ENCODE peak calls at places on chromosomes 3 and 15, in eight cellular contexts. N is activated naive CD4-positive, alpha-beta T cell; A is psoas muscle; T is CD8-positive, alpha-beta memory T cell; V is stimulated activated CD4-positive, alpha-beta T cell treated with anti-CD3 and anti-CD28 coated beads, Interleukin-12 subunit alpha, Interleukin-12 subunit beta, amount 100 ng/mL, for 48 hours; D is HFF-Myc; P is Calu3; S is skeletal muscle cell. Z is an unnamed sample.

GRCh38 chr15:57114070-57114469 is 195.6 kb downstream of the TCF12 start:
- DNase-seq in S (peak; percentile 13), D (no peak), A (no peak), P (peak; percentile 22), V (no peak), T (no peak), N (no peak), Z (no peak)

GRCh38 chr3:138440137-138440536 is 5.7 kb downstream of the ESYT3 start:
- DNase-seq in T (no peak), P (no peak), A (no peak), N (no peak), V (no peak), D (no peak), S (no peak), Z (no peak)

GRCh38 chr3:135051409-135051946 is 256.4 kb downstream of the EPHB1 start:
- DNase-seq in T (no peak), S (no peak), V (no peak), D (no peak), N (no peak), A (no peak), P (no peak), Z (no peak)

GRCh38 chr15:89017370-89018066 is 70.7 kb upstream of the ABHD2 start:
- DNase-seq in N (peak; percentile 80), D (peak; percentile 56), V (peak; percentile 81), P (peak; percentile 91), S (peak; percentile 98), A (peak; percentile 85), T (peak; percentile 73), Z (peak; percentile 70)

GRCh38 chr3:99895106-99895705 is 77.5 kb downstream of the CMSS1 start:
- DNase-seq in A (no peak), S (no peak), V (no peak), T (no peak), D (no peak), P (no peak), N (no peak), Z (no peak)

GRCh38 chr3:94307588-94307987 is 244.7 kb downstream of the NSUN3 start:
- DNase-seq in S (no peak), D (no peak), A (no peak), V (no peak), P (no peak), T (no peak), N (no peak), Z (no peak)

GRCh38 chr15:64558460-64559179 is 98.2 kb downstream of the ZNF609 start:
- DNase-seq in V (no peak), P (no peak), N (no peak), A (no peak), D (no peak), S (no peak), T (no peak), Z (no peak)

GRCh38 chr3:52428151-52429005 is 16.5 kb downstream of the SEMA3G start:
- DNase-seq in S (no peak), T (peak; percentile 23), D (peak; percentile 66), P (peak; percentile 63), V (no peak), N (no peak), A (no peak), Z (peak; percentile 58)

GRCh38 chr3:179687967-179688535 is 35.2 kb downstream of the USP13 start:
- DNase-seq in V (no peak), P (no peak), A (no peak), S (no peak), T (no peak), D (no peak), N (no peak), Z (no peak)

GRCh38 chr15:50675524-50676144 is 11.0 kb downstream of the TRPM7 start:
- DNase-seq in P (peak; percentile 27), A (no peak), N (no peak), S (no peak), V (no peak), T (peak; percentile 24), D (no peak), Z (no peak)

GRCh38 chr15:98286831-98287230 is 326.3 kb downstream of the ARRDC4 start:
- DNase-seq in S (no peak), P (no peak), N (no peak), T (no peak), A (no peak), D (no peak), V (no peak), Z (no peak)

GRCh38 chr3:16512435-16513140 is 911 bp downstream of the RFTN1 start:
- DNase-seq in N (peak; percentile 32), T (peak; percentile 43), D (no peak), P (peak; percentile 2), V (no peak), A (peak; percentile 41), S (no peak), Z (peak; percentile 30)

GRCh38 chr3:42850263-42850662 is 25.4 kb downstream of the CYP8B1 start:
- DNase-seq in S (no peak), P (no peak), T (no peak), A (no peak), D (no peak), N (no peak), V (no peak), Z (no peak)

GRCh38 chr3:33113772-33114621 is at the start of gene CRTAP:
- DNase-seq in T (peak; percentile 88), S (peak; percentile 92), A (peak; percentile 97), D (peak; percentile 82), V (peak; percentile 78), P (peak; percentile 94), N (peak; percentile 71), Z (peak; percentile 92)

GRCh38 chr3:61568127-61568526 is 6.8 kb downstream of the PTPRG start:
- DNase-seq in P (no peak), V (no peak), N (no peak), A (no peak), T (no peak), S (no peak), D (no peak), Z (no peak)

GRCh38 chr15:31083394-31083790 is 18.1 kb downstream of the TRPM1 start:
- DNase-seq in D (no peak), T (no peak), P (peak; percentile 41), V (no peak), A (no peak), S (no peak), N (no peak), Z (no peak)

GRCh38 chr3:171753665-171754408 is 56.4 kb downstream of the PLD1 start:
- DNase-seq in V (no peak), P (no peak), N (no peak), A (no peak), S (peak; percentile 79), D (no peak), T (no peak), Z (no peak)

GRCh38 chr15:47756872-47757271 is 39.6 kb downstream of the SEMA6D start:
- DNase-seq in V (no peak), P (no peak), T (no peak), A (peak; percentile 42), D (peak; percentile 27), N (no peak), S (peak; percentile 80), Z (peak; percentile 62)

GRCh38 chr3:101940521-101940992 is 91.2 kb downstream of the NFKBIZ start:
- DNase-seq in V (no peak), P (peak; percentile 28), A (peak; percentile 42), N (no peak), D (peak; percentile 80), T (no peak), S (peak; percentile 96), Z (no peak)

GRCh38 chr3:53422954-53423708 is 71.3 kb upstream of the CACNA1D start:
- DNase-seq in A (no peak), V (no peak), N (no peak), P (no peak), T (no peak), D (no peak), S (no peak), Z (no peak)

GRCh38 chr3:123122525-123123315 is 55.9 kb downstream of the PDIA5 start:
- DNase-seq in S (no peak), P (no peak), D (no peak), A (no peak), V (no peak), N (no peak), T (no peak), Z (no peak)

GRCh38 chr3:120450914-120451669 is at the start of gene FSTL1:
- DNase-seq in D (no peak), A (peak; percentile 70), P (no peak), V (no peak), N (no peak), T (no peak), S (no peak), Z (peak; percentile 30)

GRCh38 chr15:62306851-62307504 is 141.9 kb upstream of the C2CD4B start:
- DNase-seq in T (no peak), P (peak; percentile 70), D (peak; percentile 39), S (peak; percentile 20), A (peak; percentile 35), V (no peak), N (no peak), Z (peak; percentile 37)

GRCh38 chr15:39934415-39935044 is 615 bp downstream of the EIF2AK4 start:
- DNase-seq in V (no peak), P (no peak), A (no peak), N (no peak), S (no peak), T (no peak), D (no peak), Z (no peak)

GRCh38 chr3:16741103-16741758 is 136.0 kb upstream of the DAZL start:
- DNase-seq in T (no peak), A (peak; percentile 31), P (no peak), N (no peak), S (peak; percentile 93), D (peak; percentile 97), V (peak; percentile 15), Z (peak; percentile 34)

GRCh38 chr3:23913182-23913581 is 3.6 kb downstream of the NKIRAS1 start:
- DNase-seq in P (no peak), D (no peak), N (no peak), S (no peak), A (no peak), V (no peak), T (no peak), Z (no peak)

GRCh38 chr15:99407716-99408115 is 156.4 kb downstream of the LRRC28 start:
- DNase-seq in N (no peak), T (no peak), P (no peak), S (no peak), V (no peak), A (no peak), D (no peak), Z (no peak)

GRCh38 chr15:70526221-70526973 is 237.0 kb downstream of the UACA start:
- DNase-seq in S (peak; percentile 76), V (no peak), D (peak; percentile 85), N (no peak), A (peak; percentile 35), P (peak; percentile 48), T (no peak), Z (no peak)

GRCh38 chr3:38626171-38626570 is 23.3 kb downstream of the SCN5A start:
- DNase-seq in A (no peak), T (no peak), D (no peak), S (no peak), N (no peak), P (no peak), V (no peak), Z (no peak)

GRCh38 chr3:38647217-38647970 is 2.1 kb downstream of the SCN5A start:
- DNase-seq in P (no peak), S (no peak), V (no peak), T (no peak), A (no peak), N (no peak), D (no peak), Z (no peak)

GRCh38 chr3:143979813-143980212 is 8.2 kb downstream of the DIPK2A start:
- DNase-seq in A (no peak), V (no peak), T (no peak), D (no peak), P (no peak), S (no peak), N (no peak), Z (no peak)

Z was measured in gastrocnemius medialis.